ENCODE peak calls at places on chromosomes 12 and 14, in seven cellular contexts. R, I, K, G, A, J and M are unnamed samples.

GRCh38 chr12:30997685-30998440 is 71.3 kb downstream of the TSPAN11 start:
- DNase-seq in A (no peak), R (no peak), K (no peak), J (no peak), I (no peak), G (no peak), M (no peak)

GRCh38 chr12:52631676-52632459 is 13.5 kb upstream of the KRT73 start:
- DNase-seq in I (no peak), R (no peak), K (no peak), G (no peak), J (no peak), A (no peak), M (no peak)

GRCh38 chr14:94267352-94267751 is 25.7 kb downstream of the SERPINA10 start:
- DNase-seq in J (no peak), K (no peak), G (no peak), A (no peak), R (no peak), I (no peak), M (no peak)

GRCh38 chr14:94646066-94646465 is 33.9 kb downstream of the SERPINA3 start:
- DNase-seq in A (no peak), I (no peak), J (no peak), K (no peak), R (no peak), G (no peak), M (no peak)

GRCh38 chr12:50302686-50303085 is 19.4 kb upstream of the LIMA1 start:
- DNase-seq in G (peak; percentile 70), I (peak; percentile 52), J (no peak), R (no peak), A (no peak), K (peak; percentile 87), M (no peak)

GRCh38 chr12:45623221-45623620 is 106.3 kb upstream of the ARID2 start:
- DNase-seq in I (no peak), K (no peak), R (no peak), G (no peak), J (no peak), A (no peak), M (no peak)

GRCh38 chr14:91300283-91300841 is 55.9 kb upstream of the GPR68 start:
- DNase-seq in K (peak; percentile 21), A (no peak), G (peak; percentile 42), I (no peak), R (no peak), J (no peak), M (peak; percentile 25)

GRCh38 chr14:99808515-99808914 is 15.3 kb downstream of the EML1 start:
- DNase-seq in G (no peak), R (no peak), I (no peak), A (no peak), K (no peak), J (no peak), M (no peak)